ENCODE peak calls at places on chromosome 16, in nine cellular contexts. P is activated T-cell treated with anti-CD3 and anti-CD28 coated beads, Interleukin-2, amount 50 U/mL, for 72 hours; J is NCI-H82; Y is type B pancreatic cell; G is activated CD4-positive, alpha-beta T cell treated with anti-CD3 and anti-CD28 coated beads, Interleukin-2, amount 10 ng/mL, durations not matched to agents 7 days and 5 days; E is BE2C; H is WTC11; R is AG09319; B is hippocampal formation. S is an unnamed sample.

GRCh38 chr16:57258226-57258909 is 13.3 kb downstream of the ARL2BP start:
- DNase-seq in P (no peak), J (no peak), Y (no peak), G (no peak), E (no peak), H (no peak), R (no peak), B (no peak), S (no peak)

GRCh38 chr16:21097151-21097550 is 53.5 kb downstream of the DNAH3 start:
- DNase-seq in P (no peak), J (peak; percentile 23), Y (no peak), G (no peak), E (no peak), H (no peak), R (no peak), B (no peak), S (no peak)

GRCh38 chr16:19874816-19875546 is 9.7 kb downstream of the GPRC5B start:
- DNase-seq in P (no peak), J (peak; percentile 46), Y (no peak), G (no peak), E (no peak), H (no peak), R (no peak), B (no peak), S (no peak)

GRCh38 chr16:27849621-27850020 is 213.9 kb downstream of the GSG1L start:
- DNase-seq in P (no peak), J (no peak), Y (no peak), G (no peak), E (no peak), H (no peak), R (no peak), B (no peak), S (no peak)

GRCh38 chr16:18839555-18839954 is 38.2 kb upstream of the ARL6IP1 start:
- DNase-seq in P (no peak), J (no peak), Y (no peak), G (no peak), E (no peak), H (no peak), R (no peak), B (no peak), S (no peak)

GRCh38 chr16:81076566-81077076 is 417 bp downstream of the C16orf46 start:
- DNase-seq in P (peak; percentile 93), J (peak; percentile 94), Y (peak; percentile 84), G (peak; percentile 92), E (peak; percentile 90), H (peak; percentile 88), R (peak; percentile 29), B (peak; percentile 94), S (peak; percentile 84)

GRCh38 chr16:51390877-51391276 is 239.8 kb upstream of the SALL1 start:
- DNase-seq in P (no peak), J (peak; percentile 6), Y (no peak), G (no peak), E (no peak), H (no peak), R (no peak), B (no peak), S (no peak)

GRCh38 chr16:85935957-85936760 is 37.2 kb downstream of the IRF8 start:
- DNase-seq in P (peak; percentile 77), J (no peak), Y (no peak), G (peak; percentile 76), E (no peak), H (no peak), R (no peak), B (no peak), S (peak; percentile 84)